ENCODE peak calls at places on chromosomes 11 and 22, in eight cellular contexts. D is HCT116, G is pancreas, I is fibroblast of the aortic adventitia, A is HepG2, M is RWPE1, R is right lobe of liver, T is mesothelial cell of epicardium. K is an unnamed sample.

GRCh38 chr22:35601743-35602633 is 15.1 kb downstream of the MB start:
- DNase-seq in D (no peak), G (no peak), I (peak), A (no peak), M (peak), R (no peak), T (no peak), K (no peak)

GRCh38 chr22:49922484-49922883 is 4.0 kb downstream of the CRELD2 start:
- DNase-seq in D (no peak), G (no peak), I (no peak), A (no peak), M (no peak), R (no peak), T (no peak), K (no peak)

GRCh38 chr11:125929445-125930075 is 16.3 kb upstream of the VSIG10L2 start:
- DNase-seq in D (no peak), G (no peak), I (no peak), A (no peak), M (no peak), R (no peak), T (no peak), K (no peak)

GRCh38 chr11:65506316-65506769 is 7.5 kb downstream of the MALAT1 start:
- DNase-seq in D (no peak), G (no peak), I (peak), A (no peak), M (no peak), R (peak), T (no peak), K (no peak)

GRCh38 chr22:48376428-48376827 is 1451.2 kb downstream of the BRD1 start:
- DNase-seq in D (no peak), G (no peak), I (no peak), A (no peak), M (no peak), R (peak), T (no peak), K (peak)

GRCh38 chr22:40817737-40818136 is 1.4 kb downstream of the SLC25A17 start:
- DNase-seq in D (no peak), G (no peak), I (no peak), A (no peak), M (no peak), R (no peak), T (no peak), K (no peak)

GRCh38 chr11:78806214-78807004 is 231.7 kb upstream of the NARS2 start:
- DNase-seq in D (no peak), G (no peak), I (no peak), A (no peak), M (no peak), R (no peak), T (no peak), K (no peak)

GRCh38 chr11:113991170-113991569 is 16.3 kb downstream of the HTR3A start:
- DNase-seq in D (no peak), G (no peak), I (peak), A (peak), M (peak), R (no peak), T (peak), K (no peak)

GRCh38 chr11:2789791-2790580 is 90.2 kb upstream of the KCNQ1OT1 start:
- DNase-seq in D (no peak), G (peak), I (no peak), A (no peak), M (no peak), R (no peak), T (peak), K (peak)

GRCh38 chr22:36745301-36745995 is 30.5 kb downstream of the IFT27 start:
- DNase-seq in D (no peak), G (no peak), I (no peak), A (no peak), M (no peak), R (no peak), T (no peak), K (no peak)

GRCh38 chr11:62508336-62509058 is 38.1 kb downstream of the AHNAK start:
- DNase-seq in D (peak), G (peak), I (peak), A (peak), M (no peak), R (peak), T (no peak), K (peak)

GRCh38 chr22:49667236-49667635 is 160.4 kb downstream of the BRD1 start:
- DNase-seq in D (no peak), G (no peak), I (no peak), A (no peak), M (no peak), R (no peak), T (no peak), K (peak)

GRCh38 chr11:78653294-78653909 is 78.7 kb upstream of the NARS2 start:
- DNase-seq in D (no peak), G (no peak), I (no peak), A (no peak), M (no peak), R (no peak), T (no peak), K (no peak)

GRCh38 chr22:31342389-31343125 is 3.6 kb downstream of the PATZ1 start:
- DNase-seq in D (no peak), G (peak), I (no peak), A (no peak), M (no peak), R (no peak), T (no peak), K (no peak)

GRCh38 chr11:69638941-69639681 is 1.8 kb upstream of the CCND1 start:
- DNase-seq in D (peak), G (peak), I (peak), A (peak), M (peak), R (peak), T (peak), K (peak)

GRCh38 chr11:17400048-17400775 is 11.8 kb upstream of the KCNJ11 start:
- DNase-seq in D (no peak), G (no peak), I (no peak), A (no peak), M (no peak), R (no peak), T (no peak), K (no peak)

GRCh38 chr11:123544631-123545375 is 109.6 kb downstream of the SCN3B start:
- DNase-seq in D (no peak), G (no peak), I (no peak), A (no peak), M (no peak), R (no peak), T (no peak), K (no peak)

GRCh38 chr22:50471197-50471847 is 3.5 kb downstream of the SBF1 start:
- DNase-seq in D (no peak), G (no peak), I (no peak), A (no peak), M (no peak), R (no peak), T (no peak), K (no peak)

GRCh38 chr11:29022676-29023075 is 914.5 kb downstream of the METTL15 start:
- DNase-seq in D (no peak), G (no peak), I (peak), A (no peak), M (no peak), R (no peak), T (no peak), K (no peak)

GRCh38 chr22:39343259-39344045 is 6.3 kb upstream of the SYNGR1 start:
- DNase-seq in D (peak), G (peak), I (peak), A (peak), M (peak), R (peak), T (no peak), K (no peak)

GRCh38 chr11:11940551-11940950 is 67.9 kb downstream of the DKK3 start:
- DNase-seq in D (no peak), G (no peak), I (no peak), A (no peak), M (no peak), R (no peak), T (no peak), K (no peak)

GRCh38 chr11:86799680-86800075 is 664 bp upstream of the PRSS23 start:
- DNase-seq in D (no peak), G (no peak), I (no peak), A (no peak), M (no peak), R (no peak), T (no peak), K (no peak)

GRCh38 chr22:37965940-37966664 is 12.6 kb downstream of the POLR2F start:
- DNase-seq in D (no peak), G (no peak), I (peak), A (peak), M (no peak), R (no peak), T (no peak), K (no peak)

DNA sequence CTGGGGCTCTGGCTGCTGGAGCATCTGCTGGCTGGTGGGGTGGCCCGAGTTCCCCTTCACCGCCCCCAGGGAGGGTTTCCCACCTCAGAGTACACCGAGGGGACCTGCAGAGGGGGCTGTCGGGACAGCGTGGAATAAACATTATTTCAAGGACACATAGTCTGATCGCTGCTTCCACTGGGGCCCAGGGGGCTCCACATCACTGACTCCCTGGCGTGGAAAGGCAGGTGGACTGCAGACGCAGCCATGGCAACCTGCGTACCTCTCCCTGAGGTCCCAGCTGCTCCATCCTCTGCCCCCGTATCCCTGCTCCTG is 21.6 kb downstream of the TRMU start:
- DNase-seq in D (no peak), G (no peak), I (no peak), A (no peak), M (no peak), R (no peak), T (no peak), K (no peak)
- TF ChIP-seq CTCF in D (no peak), G (no peak), I (no peak), A (no peak), M (no peak), R (no peak), T (no peak), K (no peak)

DNA sequence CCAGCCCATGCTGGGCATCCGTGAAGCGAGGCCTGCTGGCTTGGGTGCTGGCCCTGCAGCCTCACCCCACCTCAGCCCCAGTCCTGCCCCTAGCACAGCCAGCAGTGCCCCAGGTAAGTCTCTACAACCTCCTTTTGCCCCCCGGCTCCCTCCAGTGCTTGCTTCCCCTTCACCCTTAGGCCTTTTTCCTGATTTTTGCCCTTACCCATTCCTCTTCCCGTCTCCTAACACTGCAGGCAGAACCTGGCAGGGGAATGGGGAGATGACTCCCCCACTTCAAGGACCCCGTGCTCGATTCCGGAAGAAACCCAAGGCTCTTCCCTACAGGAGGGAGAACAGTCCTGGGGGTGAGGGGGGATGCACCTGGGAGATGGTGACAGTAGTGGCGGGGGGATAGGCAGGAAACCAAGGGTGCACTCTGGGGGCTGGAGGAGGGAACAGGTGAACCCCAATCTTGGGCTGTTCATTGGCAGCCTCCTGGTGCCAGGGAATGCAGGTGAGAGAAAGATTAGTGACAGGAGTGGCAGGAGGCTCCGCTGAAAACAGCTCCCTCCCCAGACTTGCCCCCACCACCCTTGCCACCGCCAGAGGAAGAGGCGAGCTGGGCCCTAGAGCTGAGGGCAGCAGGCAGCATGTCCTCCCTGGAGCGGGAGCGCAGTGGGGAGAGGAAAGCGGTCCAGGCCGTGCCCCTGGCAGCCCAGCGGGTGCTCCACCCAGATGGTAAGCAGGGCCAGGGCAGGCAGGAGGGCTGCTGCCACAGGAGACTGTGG is 14.2 kb downstream of the ROBO3 start:
- DNase-seq in D (no peak), G (no peak), I (no peak), A (no peak), M (no peak), R (peak), T (no peak), K (peak)
- TF ChIP-seq CTCF in D (no peak), G (no peak), I (no peak), A (no peak), M (no peak), R (no peak), T (no peak), K (no peak)

GRCh38 chr11:133835258-133836075 is 9.8 kb downstream of the SPATA19 start:
- DNase-seq in D (peak), G (peak), I (peak), A (peak), M (peak), R (no peak), T (no peak), K (no peak)
- TF ChIP-seq CTCF in D (peak), G (peak), I (no peak), A (peak), M (peak), R (peak), T (peak), K (peak)

DNA sequence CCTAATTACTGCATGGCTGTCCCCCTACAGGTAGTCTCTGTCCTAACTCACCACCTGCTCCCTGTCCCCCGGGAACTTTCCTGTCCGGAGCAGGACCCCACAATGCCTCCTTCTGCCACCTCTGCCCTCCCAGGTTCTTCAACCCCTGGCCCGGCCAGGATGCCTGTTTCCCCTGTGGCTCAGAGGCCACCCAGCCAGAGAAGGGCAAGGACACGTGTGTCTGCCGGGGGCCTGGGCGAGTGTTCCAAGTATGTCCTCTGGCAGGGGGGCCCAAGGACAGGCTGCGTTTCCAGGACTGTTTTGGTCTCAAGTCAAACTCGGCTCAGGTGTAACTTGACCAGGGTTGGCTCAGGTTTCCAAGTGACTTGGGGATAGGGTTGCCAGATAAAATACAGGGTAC is 63.8 kb downstream of the BTG4 start:
- DNase-seq in D (no peak), G (no peak), I (no peak), A (no peak), M (no peak), R (no peak), T (no peak), K (no peak)
- TF ChIP-seq CTCF in D (no peak), G (no peak), I (no peak), A (no peak), M (no peak), R (no peak), T (no peak), K (no peak)

DNA sequence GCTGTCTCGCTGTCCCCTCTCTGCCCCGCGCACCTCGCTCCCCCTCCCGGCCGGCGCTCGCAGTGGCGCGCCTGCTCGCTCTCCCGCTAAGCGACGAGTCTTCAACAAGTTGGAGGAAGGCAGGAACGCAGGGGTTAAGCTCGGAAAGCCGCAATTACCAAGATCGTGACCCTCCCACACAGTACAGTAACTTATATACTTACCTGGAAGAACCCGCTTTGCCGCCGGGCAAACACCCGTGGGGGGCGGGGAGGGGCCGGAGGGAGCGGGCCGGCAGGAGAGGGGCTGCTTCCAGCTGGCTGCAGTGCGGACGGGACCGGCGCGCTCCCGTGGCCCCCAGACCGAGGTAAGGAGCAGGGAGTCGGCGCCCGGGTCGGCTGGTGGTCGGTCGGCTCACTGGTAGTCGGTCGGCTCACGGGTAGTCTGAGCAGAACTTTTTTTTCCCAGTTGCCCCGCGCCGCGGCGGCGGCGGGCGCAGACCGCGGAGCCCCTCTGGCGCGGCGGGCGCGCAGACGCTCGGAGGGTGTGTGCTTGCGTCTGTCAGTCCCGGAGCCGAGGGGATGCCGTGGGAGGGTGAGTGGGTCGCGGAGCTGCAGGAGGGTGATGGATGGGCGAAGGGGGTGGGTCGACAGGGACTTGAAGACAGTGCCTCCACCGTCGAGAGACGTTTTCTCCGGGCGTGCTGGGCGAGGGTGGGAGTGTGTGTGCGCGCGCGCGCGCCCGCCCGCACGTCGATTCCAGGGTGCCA is 101.2 kb upstream of the HSD17B12 start:
- DNase-seq in D (no peak), G (no peak), I (peak), A (no peak), M (peak), R (no peak), T (no peak), K (no peak)
- TF ChIP-seq CTCF in D (no peak), G (no peak), I (peak), A (peak), M (peak), R (no peak), T (no peak), K (peak)

DNA sequence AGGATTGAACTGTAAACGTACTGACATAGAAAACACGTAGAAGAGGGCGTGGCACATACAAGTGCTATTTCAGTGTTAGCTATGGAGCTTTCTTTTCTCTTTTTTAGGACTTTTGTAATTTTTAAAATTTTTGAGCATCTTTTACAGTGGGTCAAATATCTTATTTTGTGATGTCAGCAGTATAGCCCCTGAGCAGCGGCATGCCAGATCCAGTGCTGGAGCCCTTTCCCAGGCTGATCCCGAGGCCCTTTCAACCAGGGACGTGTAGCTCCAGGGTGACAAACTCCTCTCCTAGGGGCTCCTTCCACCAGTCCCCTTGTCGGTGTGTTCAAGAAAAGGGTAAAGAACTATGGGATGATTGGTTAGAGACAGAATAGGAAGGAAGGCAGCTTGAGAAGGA is 777.0 kb downstream of the NTM start:
- DNase-seq in D (no peak), G (no peak), I (no peak), A (no peak), M (no peak), R (no peak), T (no peak), K (no peak)
- TF ChIP-seq CTCF in D (no peak), G (no peak), I (no peak), A (no peak), M (no peak), R (no peak), T (no peak), K (no peak)